ENCODE peak calls at places on chromosomes 7 and 10, in nine cellular contexts. One of them, this sample, is unnamed.

GRCh38 chr10:126062132-126063032 is 166.0 kb downstream of the FANK1 start:
- DNase-seq in choroid plexus epithelial cell: peak; percentile 94
- DNase-seq in HL-60: no peak
- DNase-seq in foreskin fibroblast: peak; percentile 96
- DNase-seq in fibroblast of lung: peak; percentile 96
- DNase-seq in prostate gland: no peak
- DNase-seq in heart right ventricle: peak; percentile 77
- DNase-seq in spleen: no peak
- DNase-seq in heart left ventricle: peak; percentile 78
- DNase-seq in this sample: peak; percentile 55

GRCh38 chr10:49254556-49255318 is 44.2 kb upstream of the C10orf71 start:
- DNase-seq in choroid plexus epithelial cell: no peak
- DNase-seq in HL-60: no peak
- DNase-seq in foreskin fibroblast: no peak
- DNase-seq in fibroblast of lung: no peak
- DNase-seq in prostate gland: no peak
- DNase-seq in heart right ventricle: no peak
- DNase-seq in spleen: no peak
- DNase-seq in heart left ventricle: no peak
- DNase-seq in this sample: no peak

GRCh38 chr10:65765006-65765546 is 1160.8 kb upstream of the LRRTM3 start:
- DNase-seq in choroid plexus epithelial cell: no peak
- DNase-seq in HL-60: no peak
- DNase-seq in foreskin fibroblast: no peak
- DNase-seq in fibroblast of lung: no peak
- DNase-seq in prostate gland: no peak
- DNase-seq in heart right ventricle: no peak
- DNase-seq in spleen: no peak
- DNase-seq in heart left ventricle: no peak
- DNase-seq in this sample: no peak

GRCh38 chr10:84525120-84525806 is 196.9 kb downstream of the CCSER2 start:
- DNase-seq in choroid plexus epithelial cell: peak; percentile 29
- DNase-seq in HL-60: no peak
- DNase-seq in foreskin fibroblast: no peak
- DNase-seq in fibroblast of lung: no peak
- DNase-seq in prostate gland: no peak
- DNase-seq in heart right ventricle: no peak
- DNase-seq in spleen: no peak
- DNase-seq in heart left ventricle: no peak
- DNase-seq in this sample: no peak

GRCh38 chr7:150845471-150845870 is 6.8 kb upstream of the AOC1 start:
- DNase-seq in choroid plexus epithelial cell: no peak
- DNase-seq in HL-60: no peak
- DNase-seq in foreskin fibroblast: no peak
- DNase-seq in fibroblast of lung: no peak
- DNase-seq in prostate gland: no peak
- DNase-seq in heart right ventricle: peak; percentile 61
- DNase-seq in spleen: no peak
- DNase-seq in heart left ventricle: peak; percentile 49
- DNase-seq in this sample: no peak

GRCh38 chr10:84519235-84519634 is 190.8 kb downstream of the CCSER2 start:
- DNase-seq in choroid plexus epithelial cell: no peak
- DNase-seq in HL-60: no peak
- DNase-seq in foreskin fibroblast: no peak
- DNase-seq in fibroblast of lung: no peak
- DNase-seq in prostate gland: no peak
- DNase-seq in heart right ventricle: no peak
- DNase-seq in spleen: no peak
- DNase-seq in heart left ventricle: no peak
- DNase-seq in this sample: no peak

GRCh38 chr10:97849101-97849490 is 547 bp upstream of the GOLGA7B start:
- DNase-seq in choroid plexus epithelial cell: no peak
- DNase-seq in HL-60: no peak
- DNase-seq in foreskin fibroblast: no peak
- DNase-seq in fibroblast of lung: no peak
- DNase-seq in prostate gland: no peak
- DNase-seq in heart right ventricle: no peak
- DNase-seq in spleen: peak; percentile 22
- DNase-seq in heart left ventricle: no peak
- DNase-seq in this sample: no peak

GRCh38 chr10:22736134-22736533 is 21.8 kb upstream of the PIP4K2A start:
- DNase-seq in choroid plexus epithelial cell: no peak
- DNase-seq in HL-60: no peak
- DNase-seq in foreskin fibroblast: no peak
- DNase-seq in fibroblast of lung: no peak
- DNase-seq in prostate gland: no peak
- DNase-seq in heart right ventricle: no peak
- DNase-seq in spleen: no peak
- DNase-seq in heart left ventricle: no peak
- DNase-seq in this sample: no peak

GRCh38 chr10:119496282-119496681 is 46.2 kb downstream of the RGS10 start:
- DNase-seq in choroid plexus epithelial cell: no peak
- DNase-seq in HL-60: no peak
- DNase-seq in foreskin fibroblast: no peak
- DNase-seq in fibroblast of lung: no peak
- DNase-seq in prostate gland: no peak
- DNase-seq in heart right ventricle: no peak
- DNase-seq in spleen: no peak
- DNase-seq in heart left ventricle: no peak
- DNase-seq in this sample: no peak

GRCh38 chr7:32761451-32762320 is 129.9 kb downstream of the KBTBD2 start:
- DNase-seq in choroid plexus epithelial cell: peak; percentile 8
- DNase-seq in HL-60: no peak
- DNase-seq in foreskin fibroblast: no peak
- DNase-seq in fibroblast of lung: no peak
- DNase-seq in prostate gland: no peak
- DNase-seq in heart right ventricle: peak; percentile 18
- DNase-seq in spleen: peak; percentile 74
- DNase-seq in heart left ventricle: no peak
- DNase-seq in this sample: no peak

GRCh38 chr10:1571587-1572237 is 165.6 kb downstream of the ADARB2 start:
- DNase-seq in choroid plexus epithelial cell: no peak
- DNase-seq in HL-60: no peak
- DNase-seq in foreskin fibroblast: no peak
- DNase-seq in fibroblast of lung: no peak
- DNase-seq in prostate gland: no peak
- DNase-seq in heart right ventricle: no peak
- DNase-seq in spleen: no peak
- DNase-seq in heart left ventricle: no peak
- DNase-seq in this sample: no peak

GRCh38 chr10:101467286-101467770 is 113.4 kb downstream of the BTRC start:
- DNase-seq in choroid plexus epithelial cell: peak; percentile 87
- DNase-seq in HL-60: peak; percentile 76
- DNase-seq in foreskin fibroblast: peak; percentile 75
- DNase-seq in fibroblast of lung: peak; percentile 83
- DNase-seq in prostate gland: peak; percentile 46
- DNase-seq in heart right ventricle: no peak
- DNase-seq in spleen: no peak
- DNase-seq in heart left ventricle: peak; percentile 27
- DNase-seq in this sample: no peak

GRCh38 chr7:105680505-105681187 is 99.4 kb upstream of the EFCAB10 start:
- DNase-seq in choroid plexus epithelial cell: no peak
- DNase-seq in HL-60: no peak
- DNase-seq in foreskin fibroblast: no peak
- DNase-seq in fibroblast of lung: peak; percentile 15
- DNase-seq in prostate gland: no peak
- DNase-seq in heart right ventricle: peak; percentile 37
- DNase-seq in spleen: no peak
- DNase-seq in heart left ventricle: no peak
- DNase-seq in this sample: peak; percentile 23

GRCh38 chr7:157622408-157623221 is 285.8 kb downstream of the DNAJB6 start:
- DNase-seq in choroid plexus epithelial cell: peak; percentile 59
- DNase-seq in HL-60: no peak
- DNase-seq in foreskin fibroblast: no peak
- DNase-seq in fibroblast of lung: no peak
- DNase-seq in prostate gland: no peak
- DNase-seq in heart right ventricle: no peak
- DNase-seq in spleen: no peak
- DNase-seq in heart left ventricle: no peak
- DNase-seq in this sample: no peak

GRCh38 chr10:78139336-78139735 is 105.7 kb downstream of the RPS24 start:
- DNase-seq in choroid plexus epithelial cell: no peak
- DNase-seq in HL-60: no peak
- DNase-seq in foreskin fibroblast: no peak
- DNase-seq in fibroblast of lung: no peak
- DNase-seq in prostate gland: no peak
- DNase-seq in heart right ventricle: peak; percentile 17
- DNase-seq in spleen: no peak
- DNase-seq in heart left ventricle: no peak
- DNase-seq in this sample: no peak

GRCh38 chr7:68288099-68288498 is 1291.5 kb downstream of the TYW1 start:
- DNase-seq in choroid plexus epithelial cell: no peak
- DNase-seq in HL-60: no peak
- DNase-seq in foreskin fibroblast: no peak
- DNase-seq in fibroblast of lung: no peak
- DNase-seq in prostate gland: no peak
- DNase-seq in heart right ventricle: no peak
- DNase-seq in spleen: no peak
- DNase-seq in heart left ventricle: no peak
- DNase-seq in this sample: no peak

GRCh38 chr7:158245724-158246041 is 341.9 kb downstream of the PTPRN2 start:
- DNase-seq in choroid plexus epithelial cell: no peak
- DNase-seq in HL-60: no peak
- DNase-seq in foreskin fibroblast: no peak
- DNase-seq in fibroblast of lung: no peak
- DNase-seq in prostate gland: no peak
- DNase-seq in heart right ventricle: no peak
- DNase-seq in spleen: peak; percentile 55
- DNase-seq in heart left ventricle: no peak
- DNase-seq in this sample: no peak

GRCh38 chr7:97001221-97001620 is 4.1 kb upstream of the DLX6 start:
- DNase-seq in choroid plexus epithelial cell: no peak
- DNase-seq in HL-60: no peak
- DNase-seq in foreskin fibroblast: no peak
- DNase-seq in fibroblast of lung: no peak
- DNase-seq in prostate gland: no peak
- DNase-seq in heart right ventricle: no peak
- DNase-seq in spleen: no peak
- DNase-seq in heart left ventricle: no peak
- DNase-seq in this sample: no peak

GRCh38 chr7:46990761-46991160 is 591.1 kb downstream of the TNS3 start:
- DNase-seq in choroid plexus epithelial cell: peak; percentile 45
- DNase-seq in HL-60: no peak
- DNase-seq in foreskin fibroblast: peak; percentile 19
- DNase-seq in fibroblast of lung: peak; percentile 18
- DNase-seq in prostate gland: no peak
- DNase-seq in heart right ventricle: no peak
- DNase-seq in spleen: no peak
- DNase-seq in heart left ventricle: no peak
- DNase-seq in this sample: no peak
- TF ChIP-seq CTCF in choroid plexus epithelial cell: no peak
- TF ChIP-seq CTCF in HL-60: no peak
- TF ChIP-seq CTCF in foreskin fibroblast: no peak
- TF ChIP-seq CTCF in fibroblast of lung: no peak
- TF ChIP-seq CTCF in prostate gland: no peak
- TF ChIP-seq CTCF in heart right ventricle: no peak
- TF ChIP-seq CTCF in spleen: no peak
- TF ChIP-seq CTCF in heart left ventricle: no peak
- TF ChIP-seq CTCF in this sample: no peak

GRCh38 chr10:15083674-15084501 is 4.7 kb downstream of the ACBD7 start:
- DNase-seq in choroid plexus epithelial cell: no peak
- DNase-seq in HL-60: no peak
- DNase-seq in foreskin fibroblast: no peak
- DNase-seq in fibroblast of lung: no peak
- DNase-seq in prostate gland: no peak
- DNase-seq in heart right ventricle: no peak
- DNase-seq in spleen: no peak
- DNase-seq in heart left ventricle: no peak
- DNase-seq in this sample: no peak
- H3K4me3 ChIP-seq in choroid plexus epithelial cell: peak overlapping the region; percentile 62
- H3K4me3 ChIP-seq in HL-60: no peak overlapping the region
- H3K4me3 ChIP-seq in foreskin fibroblast: peak overlapping the region; percentile 53
- H3K4me3 ChIP-seq in fibroblast of lung: peak overlapping the region; percentile 79
- H3K4me3 ChIP-seq in prostate gland: peak overlapping the region; percentile 35
- H3K4me3 ChIP-seq in heart right ventricle: peak overlapping the region; percentile 36
- H3K4me3 ChIP-seq in spleen: peak overlapping the region; percentile 45
- H3K4me3 ChIP-seq in heart left ventricle: peak overlapping the region; percentile 23
- H3K4me3 ChIP-seq in this sample: peak overlapping the region; percentile 45

GRCh38 chr10:14244147-14244546 is 86.6 kb downstream of the FRMD4A start:
- DNase-seq in choroid plexus epithelial cell: no peak
- DNase-seq in HL-60: no peak
- DNase-seq in foreskin fibroblast: no peak
- DNase-seq in fibroblast of lung: peak; percentile 6
- DNase-seq in prostate gland: no peak
- DNase-seq in heart right ventricle: no peak
- DNase-seq in spleen: no peak
- DNase-seq in heart left ventricle: no peak
- DNase-seq in this sample: no peak
- TF ChIP-seq CTCF in choroid plexus epithelial cell: peak; percentile 30
- TF ChIP-seq CTCF in HL-60: no peak
- TF ChIP-seq CTCF in foreskin fibroblast: no peak
- TF ChIP-seq CTCF in fibroblast of lung: peak; percentile 17
- TF ChIP-seq CTCF in prostate gland: no peak
- TF ChIP-seq CTCF in heart right ventricle: no peak
- TF ChIP-seq CTCF in spleen: no peak
- TF ChIP-seq CTCF in heart left ventricle: no peak
- TF ChIP-seq CTCF in this sample: no peak

GRCh38 chr7:101998029-101998903 is 180.8 kb downstream of the CUX1 start:
- DNase-seq in choroid plexus epithelial cell: no peak
- DNase-seq in HL-60: no peak
- DNase-seq in foreskin fibroblast: no peak
- DNase-seq in fibroblast of lung: no peak
- DNase-seq in prostate gland: no peak
- DNase-seq in heart right ventricle: no peak
- DNase-seq in spleen: no peak
- DNase-seq in heart left ventricle: no peak
- DNase-seq in this sample: no peak

GRCh38 chr7:101996131-101996691 is 178.8 kb downstream of the CUX1 start:
- DNase-seq in choroid plexus epithelial cell: no peak
- DNase-seq in HL-60: no peak
- DNase-seq in foreskin fibroblast: no peak
- DNase-seq in fibroblast of lung: no peak
- DNase-seq in prostate gland: no peak
- DNase-seq in heart right ventricle: no peak
- DNase-seq in spleen: no peak
- DNase-seq in heart left ventricle: no peak
- DNase-seq in this sample: no peak

GRCh38 chr7:101996876-101997275 is 179.4 kb downstream of the CUX1 start:
- DNase-seq in choroid plexus epithelial cell: no peak
- DNase-seq in HL-60: no peak
- DNase-seq in foreskin fibroblast: no peak
- DNase-seq in fibroblast of lung: no peak
- DNase-seq in prostate gland: no peak
- DNase-seq in heart right ventricle: no peak
- DNase-seq in spleen: no peak
- DNase-seq in heart left ventricle: no peak
- DNase-seq in this sample: no peak

GRCh38 chr7:101993311-101993710 is 175.9 kb downstream of the CUX1 start:
- DNase-seq in choroid plexus epithelial cell: no peak
- DNase-seq in HL-60: no peak
- DNase-seq in foreskin fibroblast: no peak
- DNase-seq in fibroblast of lung: no peak
- DNase-seq in prostate gland: no peak
- DNase-seq in heart right ventricle: no peak
- DNase-seq in spleen: no peak
- DNase-seq in heart left ventricle: no peak
- DNase-seq in this sample: no peak

DNA sequence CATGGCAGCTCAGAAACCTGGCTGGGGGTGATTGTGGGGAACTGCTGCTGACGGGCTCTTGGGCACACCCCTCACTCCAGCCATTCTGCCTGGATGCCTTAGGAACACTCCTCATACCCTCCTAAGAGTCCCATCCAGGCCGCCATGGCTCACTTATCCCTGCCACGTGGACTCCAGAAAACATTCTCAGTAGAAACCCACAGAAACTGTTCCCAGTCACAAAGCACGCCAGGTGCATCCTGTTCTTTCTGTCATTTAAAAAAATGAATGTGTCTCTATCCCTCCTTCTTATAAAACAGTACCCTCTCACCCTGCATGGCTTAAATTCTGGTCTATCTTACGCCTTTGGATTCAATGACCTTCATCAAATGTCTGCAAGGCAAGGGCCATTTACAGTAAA is 177.7 kb downstream of the CUX1 start:
- DNase-seq in choroid plexus epithelial cell: no peak
- DNase-seq in HL-60: no peak
- DNase-seq in foreskin fibroblast: no peak
- DNase-seq in fibroblast of lung: no peak
- DNase-seq in prostate gland: no peak
- DNase-seq in heart right ventricle: no peak
- DNase-seq in spleen: no peak
- DNase-seq in heart left ventricle: no peak
- DNase-seq in this sample: no peak
- H3K4me3 ChIP-seq in choroid plexus epithelial cell: no peak overlapping the region
- H3K4me3 ChIP-seq in HL-60: no peak overlapping the region
- H3K4me3 ChIP-seq in foreskin fibroblast: no peak overlapping the region
- H3K4me3 ChIP-seq in fibroblast of lung: no peak overlapping the region
- H3K4me3 ChIP-seq in prostate gland: no peak overlapping the region
- H3K4me3 ChIP-seq in heart right ventricle: no peak overlapping the region
- H3K4me3 ChIP-seq in spleen: no peak overlapping the region
- H3K4me3 ChIP-seq in heart left ventricle: no peak overlapping the region
- H3K4me3 ChIP-seq in this sample: no peak overlapping the region